ENCODE peak calls at places on chromosomes 5 and 9, in five cellular contexts. One of them, this sample, is unnamed.

GRCh38 chr9:105119166-105119565 is 125.3 kb upstream of the SLC44A1 start:
- DNase-seq in COR-L47: no peak
- DNase-seq in tibial artery: no peak
- DNase-seq in Panc1: no peak
- DNase-seq in ELR: no peak
- DNase-seq in this sample: no peak

GRCh38 chr5:133824661-133825254 is 143.7 kb downstream of the C5orf15 start:
- DNase-seq in ELR: no peak
- DNase-seq in COR-L47: no peak
- DNase-seq in Panc1: no peak
- DNase-seq in tibial artery: no peak
- DNase-seq in this sample: peak; percentile 13

GRCh38 chr5:24788829-24789509 is 144.2 kb upstream of the CDH10 start:
- DNase-seq in Panc1: no peak
- DNase-seq in COR-L47: no peak
- DNase-seq in tibial artery: no peak
- DNase-seq in ELR: peak; percentile 41
- DNase-seq in this sample: peak; percentile 63

GRCh38 chr5:126526493-126526892 is 68.5 kb downstream of the ALDH7A1 start:
- DNase-seq in ELR: no peak
- DNase-seq in COR-L47: no peak
- DNase-seq in tibial artery: no peak
- DNase-seq in Panc1: no peak
- DNase-seq in this sample: no peak

GRCh38 chr5:35773936-35774335 is 82.8 kb upstream of the IL7R start:
- DNase-seq in ELR: peak; percentile 60
- DNase-seq in COR-L47: no peak
- DNase-seq in Panc1: no peak
- DNase-seq in tibial artery: no peak
- DNase-seq in this sample: peak; percentile 19

GRCh38 chr9:91119147-91119546 is 242.6 kb downstream of the AUH start:
- DNase-seq in tibial artery: no peak
- DNase-seq in Panc1: no peak
- DNase-seq in ELR: peak; percentile 94
- DNase-seq in COR-L47: no peak
- DNase-seq in this sample: peak; percentile 81

GRCh38 chr5:14174235-14174636 is 31.1 kb downstream of the TRIO start:
- DNase-seq in COR-L47: no peak
- DNase-seq in tibial artery: no peak
- DNase-seq in ELR: no peak
- DNase-seq in Panc1: no peak
- DNase-seq in this sample: no peak

GRCh38 chr9:99103909-99104458 is 929 bp upstream of the TGFBR1 start:
- DNase-seq in tibial artery: peak; percentile 41
- DNase-seq in COR-L47: no peak
- DNase-seq in Panc1: no peak
- DNase-seq in ELR: peak; percentile 43
- DNase-seq in this sample: no peak

GRCh38 chr9:19914044-19914443 is 125.2 kb upstream of the SLC24A2 start:
- DNase-seq in Panc1: no peak
- DNase-seq in COR-L47: no peak
- DNase-seq in tibial artery: no peak
- DNase-seq in ELR: no peak
- DNase-seq in this sample: no peak

GRCh38 chr9:20593551-20593950 is 28.7 kb downstream of the MLLT3 start:
- DNase-seq in COR-L47: no peak
- DNase-seq in tibial artery: no peak
- DNase-seq in ELR: peak; percentile 70
- DNase-seq in Panc1: no peak
- DNase-seq in this sample: peak; percentile 34

GRCh38 chr9:88799706-88800682 is 191.3 kb upstream of the S1PR3 start:
- DNase-seq in tibial artery: no peak
- DNase-seq in ELR: no peak
- DNase-seq in Panc1: no peak
- DNase-seq in COR-L47: no peak
- DNase-seq in this sample: no peak

GRCh38 chr5:51832934-51833470 is 449.8 kb downstream of the ISL1 start:
- DNase-seq in COR-L47: no peak
- DNase-seq in Panc1: no peak
- DNase-seq in ELR: no peak
- DNase-seq in tibial artery: no peak
- DNase-seq in this sample: no peak

GRCh38 chr5:89399553-89399952 is 516.6 kb upstream of the MEF2C start:
- DNase-seq in ELR: peak; percentile 30
- DNase-seq in Panc1: no peak
- DNase-seq in tibial artery: no peak
- DNase-seq in COR-L47: no peak
- DNase-seq in this sample: peak; percentile 24

GRCh38 chr9:104232781-104233341 is 138.8 kb downstream of the SMC2 start:
- DNase-seq in Panc1: no peak
- DNase-seq in COR-L47: no peak
- DNase-seq in tibial artery: no peak
- DNase-seq in ELR: peak; percentile 89
- DNase-seq in this sample: peak; percentile 98

GRCh38 chr9:21030389-21031035 is 928 bp downstream of the HACD4 start:
- DNase-seq in Panc1: no peak
- DNase-seq in tibial artery: no peak
- DNase-seq in COR-L47: no peak
- DNase-seq in ELR: peak; percentile 74
- DNase-seq in this sample: no peak

GRCh38 chr9:127189628-127190027 is 67.2 kb upstream of the ANGPTL2 start:
- DNase-seq in ELR: no peak
- DNase-seq in COR-L47: no peak
- DNase-seq in Panc1: no peak
- DNase-seq in tibial artery: no peak
- DNase-seq in this sample: no peak

GRCh38 chr9:124499214-124499613 is 8.0 kb downstream of the NR5A1 start:
- DNase-seq in tibial artery: no peak
- DNase-seq in Panc1: no peak
- DNase-seq in ELR: no peak
- DNase-seq in COR-L47: no peak
- DNase-seq in this sample: no peak